ENCODE peak calls at places on chromosomes 2 and 18, in ten cellular contexts. Y is colonic mucosa, V is IMR-90, J is SJSA1, Q is heart right ventricle, F is fibroblast of lung, I is HCT116, R is OCI-LY7, T is mammary epithelial cell, C is GM23338. Z is an unnamed sample.

GRCh38 chr18:24611075-24611474 is 150.6 kb downstream of the HRH4 start:
- DNase-seq in Y (no peak), V (no peak), R (no peak), Q (no peak), F (no peak), J (no peak), C (peak; percentile 56), T (no peak), I (no peak), Z (no peak)

GRCh38 chr2:224101820-224102630 is 62.9 kb upstream of the SERPINE2 start:
- DNase-seq in Q (no peak), F (peak; percentile 85), C (no peak), T (peak; percentile 94), I (no peak), Y (no peak), R (no peak), J (peak; percentile 52), V (peak; percentile 98), Z (no peak)

GRCh38 chr2:160306985-160307384 is 106.9 kb upstream of the ITGB6 start:
- DNase-seq in I (no peak), R (no peak), V (peak; percentile 92), J (no peak), Y (no peak), Q (no peak), F (peak; percentile 92), C (no peak), T (no peak), Z (no peak)

GRCh38 chr2:222982909-222983265 is 69.1 kb upstream of the KCNE4 start:
- DNase-seq in Y (no peak), V (no peak), R (no peak), T (no peak), J (no peak), Q (no peak), C (no peak), I (no peak), F (no peak), Z (no peak)

GRCh38 chr2:223047260-223047761 is 4.7 kb upstream of the KCNE4 start:
- DNase-seq in Q (no peak), R (no peak), J (peak; percentile 55), T (peak; percentile 18), C (no peak), F (peak; percentile 88), I (no peak), Y (no peak), V (peak; percentile 97), Z (no peak)

GRCh38 chr18:57585421-57585820 is 1.1 kb downstream of the FECH start:
- DNase-seq in C (no peak), Y (no peak), R (no peak), V (peak; percentile 40), Q (no peak), J (no peak), F (peak; percentile 4), T (peak; percentile 53), I (no peak), Z (peak; percentile 57)

GRCh38 chr2:163121483-163121882 is 282.9 kb upstream of the KCNH7 start:
- DNase-seq in I (no peak), Q (no peak), T (no peak), Y (no peak), F (no peak), J (no peak), C (no peak), R (no peak), V (no peak), Z (no peak)

GRCh38 chr2:187403568-187404260 is 44.3 kb downstream of the CALCRL start:
- DNase-seq in Q (no peak), Y (no peak), R (no peak), C (no peak), I (no peak), T (no peak), F (no peak), J (no peak), V (no peak), Z (no peak)

GRCh38 chr2:15617778-15618448 is 26.2 kb downstream of the DDX1 start:
- DNase-seq in I (no peak), J (no peak), V (no peak), Q (no peak), Y (no peak), C (no peak), F (no peak), R (no peak), T (no peak), Z (no peak)

GRCh38 chr2:15619076-15619475 is 27.4 kb downstream of the DDX1 start:
- DNase-seq in J (no peak), Y (no peak), V (no peak), C (no peak), I (no peak), R (no peak), Q (no peak), F (no peak), T (no peak), Z (no peak)

GRCh38 chr2:15619510-15619909 is 27.8 kb downstream of the DDX1 start:
- DNase-seq in C (no peak), Q (no peak), I (no peak), V (no peak), Y (no peak), F (no peak), J (no peak), T (no peak), R (no peak), Z (no peak)

GRCh38 chr2:15616850-15617777 is 25.4 kb downstream of the DDX1 start:
- DNase-seq in T (no peak), V (no peak), F (no peak), Q (no peak), C (no peak), R (no peak), I (no peak), Y (no peak), J (no peak), Z (no peak)

GRCh38 chr2:15618449-15618855 is 26.8 kb downstream of the DDX1 start:
- DNase-seq in R (no peak), Y (no peak), T (no peak), Q (no peak), C (no peak), J (no peak), V (no peak), F (no peak), I (no peak), Z (no peak)
- H3K36me3 ChIP-seq in R (peaks cover 95% of the 10 kb centered on the region), Y (peaks cover 20% of the 10 kb centered on the region), T (peaks cover 40% of the 10 kb centered on the region), Q (peaks cover 56% of the 10 kb centered on the region), C (peaks cover 54% of the 10 kb centered on the region), J (peaks cover 84% of the 10 kb centered on the region), V (peaks cover 34% of the 10 kb centered on the region), F (peaks cover 19% of the 10 kb centered on the region), I (peaks cover 42% of the 10 kb centered on the region), Z (peaks cover 79% of the 10 kb centered on the region)

DNA sequence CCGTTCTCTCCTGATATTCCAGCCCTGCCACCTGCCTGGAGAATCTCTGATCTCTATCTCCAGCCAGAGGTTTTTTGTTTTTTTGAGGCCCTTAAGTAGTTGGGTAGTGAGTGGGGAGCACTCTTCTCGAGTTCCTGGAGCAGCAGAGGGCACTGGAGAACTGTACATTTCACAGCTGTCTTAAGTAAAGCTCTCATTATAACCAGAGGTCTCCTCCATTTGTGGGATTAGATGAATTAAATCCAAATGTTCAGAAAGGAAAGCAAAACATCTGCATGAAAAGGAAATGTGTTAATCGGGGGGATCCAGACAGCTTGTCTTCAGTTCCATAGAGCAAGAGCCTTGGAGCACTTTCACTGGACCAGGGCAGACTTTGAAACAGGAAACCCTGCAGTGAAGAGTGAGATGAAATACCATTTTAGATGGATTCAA is 32.8 kb downstream of the AOX1 start:
- DNase-seq in T (no peak), J (no peak), I (no peak), F (peak; percentile 89), Q (no peak), C (no peak), Y (no peak), R (peak; percentile 45), V (peak; percentile 78), Z (no peak)
- H3K4me1 ChIP-seq in T (peaks cover 22% of the 10 kb centered on the region), J (peaks cover 22% of the 10 kb centered on the region), I (no peaks in the 10 kb centered on the region), F (peaks cover 4% of the 10 kb centered on the region), Q (no peaks in the 10 kb centered on the region), C (no peaks in the 10 kb centered on the region), Y (no peaks in the 10 kb centered on the region), R (peaks cover 24% of the 10 kb centered on the region), V (peaks cover 20% of the 10 kb centered on the region), Z (no peaks in the 10 kb centered on the region)

GRCh38 chr2:8139668-8140202 is 542.1 kb upstream of the ID2 start:
- DNase-seq in C (no peak), Q (no peak), Y (no peak), R (no peak), F (no peak), V (no peak), T (no peak), J (no peak), I (no peak), Z (no peak)

GRCh38 chr2:8141079-8141762 is 540.6 kb upstream of the ID2 start:
- DNase-seq in T (no peak), I (no peak), Q (no peak), V (no peak), Y (peak; percentile 40), R (no peak), C (no peak), F (no peak), J (no peak), Z (no peak)

GRCh38 chr2:8138923-8139667 is 542.8 kb upstream of the ID2 start:
- DNase-seq in T (no peak), I (no peak), J (no peak), Y (no peak), F (peak; percentile 33), R (no peak), Q (peak; percentile 43), V (peak; percentile 54), C (no peak), Z (no peak)

GRCh38 chr2:8137801-8138200 is 544.1 kb upstream of the ID2 start:
- DNase-seq in Y (no peak), R (no peak), V (no peak), Q (no peak), T (no peak), I (no peak), C (no peak), J (no peak), F (no peak), Z (no peak)

GRCh38 chr2:8138525-8138922 is 543.3 kb upstream of the ID2 start:
- DNase-seq in Q (no peak), Y (no peak), C (no peak), J (no peak), F (no peak), V (no peak), R (no peak), I (no peak), T (no peak), Z (no peak)
- H3K4me3 ChIP-seq in Q (no peak overlapping the region), Y (no peak overlapping the region), C (no peak overlapping the region), J (no peak overlapping the region), F (no peak overlapping the region), V (no peak overlapping the region), R (no peak overlapping the region), I (no peak overlapping the region), T (no peak overlapping the region), Z (no peak overlapping the region)

GRCh38 chr2:105269426-105269825 is 27.9 kb downstream of the GPR45 start:
- DNase-seq in V (no peak), J (no peak), R (no peak), Y (no peak), F (no peak), C (no peak), I (no peak), Q (no peak), T (no peak), Z (no peak)

GRCh38 chr2:105272176-105272575 is 30.6 kb downstream of the GPR45 start:
- DNase-seq in C (no peak), I (no peak), Y (no peak), J (no peak), F (no peak), R (no peak), Q (no peak), T (no peak), V (no peak), Z (no peak)

GRCh38 chr2:105274046-105274445 is 32.5 kb downstream of the GPR45 start:
- DNase-seq in C (no peak), I (no peak), T (no peak), F (no peak), V (no peak), R (no peak), Y (no peak), Q (no peak), J (no peak), Z (no peak)

DNA sequence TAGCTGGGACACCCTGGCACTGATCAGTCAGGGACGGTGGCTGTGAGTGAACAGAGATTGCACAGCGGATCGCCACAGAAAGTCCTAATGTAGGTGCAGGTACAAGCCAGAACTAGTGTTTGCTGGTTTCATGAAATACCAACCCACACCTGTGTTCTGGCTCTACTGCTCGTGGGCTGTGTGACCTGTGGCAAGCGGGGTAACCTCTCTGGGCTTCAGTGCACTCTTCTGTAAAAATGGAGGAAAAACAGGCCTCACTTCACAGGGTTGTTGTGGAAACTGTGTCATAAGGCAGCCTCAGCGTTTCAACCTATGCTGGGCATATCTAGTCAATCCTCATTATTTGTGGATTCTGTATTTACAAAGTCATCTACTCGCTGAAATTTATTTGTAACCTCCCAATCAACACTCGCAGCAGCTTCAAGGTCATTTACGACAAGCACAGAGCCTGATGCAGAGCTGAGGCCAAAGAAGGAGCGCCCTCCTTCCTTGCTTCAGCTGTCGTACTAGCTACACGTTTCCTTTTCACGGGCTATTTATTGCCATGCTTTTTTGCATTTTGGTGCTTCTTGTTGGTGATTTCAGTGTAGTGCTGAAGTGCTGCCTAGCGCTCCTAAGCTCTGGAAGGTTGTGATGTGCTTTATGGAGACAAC is 30.0 kb downstream of the GPR45 start:
- DNase-seq in I (no peak), V (no peak), J (no peak), Y (no peak), Q (no peak), T (no peak), F (no peak), C (no peak), R (no peak), Z (no peak)
- H3K36me3 ChIP-seq in I (peaks cover 18% of the 10 kb centered on the region), V (peaks cover 58% of the 10 kb centered on the region), J (peaks cover 84% of the 10 kb centered on the region), Y (peaks cover 18% of the 10 kb centered on the region), Q (peaks cover 44% of the 10 kb centered on the region), T (peaks cover 18% of the 10 kb centered on the region), F (peaks cover 9% of the 10 kb centered on the region), C (no peaks in the 10 kb centered on the region), R (peaks cover 100% of the 10 kb centered on the region), Z (peaks cover 51% of the 10 kb centered on the region)